ENCODE peak calls at places on chromosome 17, in five cellular contexts. One of them, this sample, is unnamed.

GRCh38 chr17:35540589-35541404 is 3.3 kb upstream of the SLFN12L start:
- DNase-seq in tibial nerve: peak; percentile 20
- DNase-seq in IMR-90: peak; percentile 51
- DNase-seq in Peyer's patch: peak; percentile 73
- DNase-seq in body of pancreas: no peak
- DNase-seq in this sample: no peak

GRCh38 chr17:2042355-2042929 is 620 bp downstream of the OVCA2 start:
- DNase-seq in tibial nerve: no peak
- DNase-seq in IMR-90: no peak
- DNase-seq in Peyer's patch: no peak
- DNase-seq in body of pancreas: no peak
- DNase-seq in this sample: no peak

GRCh38 chr17:59616253-59616920 is 3.3 kb upstream of the CLTC start:
- DNase-seq in tibial nerve: no peak
- DNase-seq in IMR-90: no peak
- DNase-seq in Peyer's patch: no peak
- DNase-seq in body of pancreas: no peak
- DNase-seq in this sample: no peak

GRCh38 chr17:50426814-50427787 is 1.1 kb downstream of the ACSF2 start:
- DNase-seq in tibial nerve: no peak
- DNase-seq in IMR-90: peak; percentile 37
- DNase-seq in Peyer's patch: no peak
- DNase-seq in body of pancreas: peak; percentile 31
- DNase-seq in this sample: peak; percentile 80

GRCh38 chr17:75668489-75668888 is 1.4 kb downstream of the SAP30BP start:
- DNase-seq in tibial nerve: no peak
- DNase-seq in IMR-90: no peak
- DNase-seq in Peyer's patch: no peak
- DNase-seq in body of pancreas: no peak
- DNase-seq in this sample: no peak

GRCh38 chr17:43316522-43317142 is 82.2 kb upstream of the ARL4D start:
- DNase-seq in tibial nerve: no peak
- DNase-seq in IMR-90: no peak
- DNase-seq in Peyer's patch: peak; percentile 36
- DNase-seq in body of pancreas: peak; percentile 61
- DNase-seq in this sample: peak; percentile 13

GRCh38 chr17:70829876-70830275 is 660.5 kb downstream of the KCNJ2 start:
- DNase-seq in tibial nerve: no peak
- DNase-seq in IMR-90: peak; percentile 31
- DNase-seq in Peyer's patch: no peak
- DNase-seq in body of pancreas: no peak
- DNase-seq in this sample: no peak

GRCh38 chr17:69501591-69502468 is 87.3 kb downstream of the MAP2K6 start:
- DNase-seq in tibial nerve: no peak
- DNase-seq in IMR-90: peak; percentile 90
- DNase-seq in Peyer's patch: no peak
- DNase-seq in body of pancreas: peak; percentile 78
- DNase-seq in this sample: peak; percentile 59

GRCh38 chr17:66076546-66077190 is 115.3 kb downstream of the CEP112 start:
- DNase-seq in tibial nerve: no peak
- DNase-seq in IMR-90: no peak
- DNase-seq in Peyer's patch: no peak
- DNase-seq in body of pancreas: peak; percentile 5
- DNase-seq in this sample: no peak

GRCh38 chr17:69336580-69336979 is 9.6 kb upstream of the ABCA5 start:
- DNase-seq in tibial nerve: no peak
- DNase-seq in IMR-90: no peak
- DNase-seq in Peyer's patch: no peak
- DNase-seq in body of pancreas: no peak
- DNase-seq in this sample: no peak

GRCh38 chr17:79235808-79236207 is 161.2 kb downstream of the ENGASE start:
- DNase-seq in tibial nerve: no peak
- DNase-seq in IMR-90: no peak
- DNase-seq in Peyer's patch: no peak
- DNase-seq in body of pancreas: no peak
- DNase-seq in this sample: no peak

GRCh38 chr17:43368740-43369506 is 29.9 kb upstream of the ARL4D start:
- DNase-seq in tibial nerve: peak; percentile 68
- DNase-seq in IMR-90: peak; percentile 70
- DNase-seq in Peyer's patch: peak; percentile 70
- DNase-seq in body of pancreas: peak; percentile 84
- DNase-seq in this sample: peak; percentile 87

GRCh38 chr17:50087246-50087911 is 7.8 kb upstream of the PDK2 start:
- DNase-seq in tibial nerve: peak; percentile 49
- DNase-seq in IMR-90: peak; percentile 72
- DNase-seq in Peyer's patch: peak; percentile 66
- DNase-seq in body of pancreas: peak; percentile 77
- DNase-seq in this sample: peak; percentile 62

GRCh38 chr17:45221081-45221996 is at the start of gene FMNL1:
- DNase-seq in tibial nerve: no peak
- DNase-seq in IMR-90: no peak
- DNase-seq in Peyer's patch: peak; percentile 81
- DNase-seq in body of pancreas: peak; percentile 40
- DNase-seq in this sample: peak; percentile 31

GRCh38 chr17:63816669-63817068 is 10.6 kb upstream of the PSMC5 start:
- DNase-seq in tibial nerve: no peak
- DNase-seq in IMR-90: peak; percentile 81
- DNase-seq in Peyer's patch: no peak
- DNase-seq in body of pancreas: no peak
- DNase-seq in this sample: no peak

GRCh38 chr17:17957584-17957916 is 14.7 kb downstream of the TOM1L2 start:
- DNase-seq in tibial nerve: no peak
- DNase-seq in IMR-90: no peak
- DNase-seq in Peyer's patch: no peak
- DNase-seq in body of pancreas: no peak
- DNase-seq in this sample: no peak

GRCh38 chr17:8469964-8470363 is 34.3 kb downstream of the NDEL1 start:
- DNase-seq in tibial nerve: no peak
- DNase-seq in IMR-90: no peak
- DNase-seq in Peyer's patch: no peak
- DNase-seq in body of pancreas: no peak
- DNase-seq in this sample: no peak

GRCh38 chr17:33494156-33494555 is 201.1 kb upstream of the ASIC2 start:
- DNase-seq in tibial nerve: no peak
- DNase-seq in IMR-90: no peak
- DNase-seq in Peyer's patch: no peak
- DNase-seq in body of pancreas: no peak
- DNase-seq in this sample: no peak

GRCh38 chr17:41008811-41009210 is at the start of gene KRTAP3-1:
- DNase-seq in tibial nerve: no peak
- DNase-seq in IMR-90: no peak
- DNase-seq in Peyer's patch: no peak
- DNase-seq in body of pancreas: no peak
- DNase-seq in this sample: no peak

GRCh38 chr17:47423406-47424295 is 99.9 kb downstream of the EFCAB13 start:
- DNase-seq in tibial nerve: no peak
- DNase-seq in IMR-90: no peak
- DNase-seq in Peyer's patch: no peak
- DNase-seq in body of pancreas: peak; percentile 57
- DNase-seq in this sample: peak; percentile 46

GRCh38 chr17:20098314-20098713 is 89.2 kb downstream of the SPECC1 start:
- DNase-seq in tibial nerve: no peak
- DNase-seq in IMR-90: no peak
- DNase-seq in Peyer's patch: no peak
- DNase-seq in body of pancreas: no peak
- DNase-seq in this sample: no peak

GRCh38 chr17:75102385-75102821 is 7.4 kb upstream of the ARMC7 start:
- DNase-seq in tibial nerve: no peak
- DNase-seq in IMR-90: no peak
- DNase-seq in Peyer's patch: peak; percentile 66
- DNase-seq in body of pancreas: no peak
- DNase-seq in this sample: no peak

GRCh38 chr17:44924107-44924544 is 8.8 kb upstream of the GFAP start:
- DNase-seq in tibial nerve: no peak
- DNase-seq in IMR-90: no peak
- DNase-seq in Peyer's patch: no peak
- DNase-seq in body of pancreas: no peak
- DNase-seq in this sample: no peak

GRCh38 chr17:68398731-68399637 is 58.3 kb downstream of the WIPI1 start:
- DNase-seq in tibial nerve: no peak
- DNase-seq in IMR-90: peak; percentile 81
- DNase-seq in Peyer's patch: peak; percentile 65
- DNase-seq in body of pancreas: peak; percentile 68
- DNase-seq in this sample: peak; percentile 40

GRCh38 chr17:29777663-29778062 is 152.4 kb downstream of the SSH2 start:
- DNase-seq in tibial nerve: no peak
- DNase-seq in IMR-90: no peak
- DNase-seq in Peyer's patch: no peak
- DNase-seq in body of pancreas: no peak
- DNase-seq in this sample: no peak

GRCh38 chr17:41475421-41475820 is 5.5 kb downstream of the KRT35 start:
- DNase-seq in tibial nerve: no peak
- DNase-seq in IMR-90: no peak
- DNase-seq in Peyer's patch: no peak
- DNase-seq in body of pancreas: no peak
- DNase-seq in this sample: no peak

GRCh38 chr17:48603959-48604769 is 622 bp downstream of the HOXB6 start:
- DNase-seq in tibial nerve: no peak
- DNase-seq in IMR-90: no peak
- DNase-seq in Peyer's patch: no peak
- DNase-seq in body of pancreas: no peak
- DNase-seq in this sample: no peak

GRCh38 chr17:44348234-44348987 is 3.3 kb downstream of the GRN start:
- DNase-seq in tibial nerve: no peak
- DNase-seq in IMR-90: peak; percentile 57
- DNase-seq in Peyer's patch: peak; percentile 85
- DNase-seq in body of pancreas: no peak
- DNase-seq in this sample: no peak

GRCh38 chr17:3859895-3860294 is 13.8 kb upstream of the NCBP3 start:
- DNase-seq in tibial nerve: no peak
- DNase-seq in IMR-90: no peak
- DNase-seq in Peyer's patch: no peak
- DNase-seq in body of pancreas: no peak
- DNase-seq in this sample: no peak

GRCh38 chr17:64320613-64321553 is 57.8 kb upstream of the TEX2 start:
- DNase-seq in tibial nerve: peak; percentile 25
- DNase-seq in IMR-90: peak; percentile 65
- DNase-seq in Peyer's patch: peak; percentile 61
- DNase-seq in body of pancreas: peak; percentile 58
- DNase-seq in this sample: peak; percentile 61

GRCh38 chr17:28133562-28133970 is 91.1 kb downstream of the NLK start:
- DNase-seq in tibial nerve: no peak
- DNase-seq in IMR-90: peak; percentile 89
- DNase-seq in Peyer's patch: no peak
- DNase-seq in body of pancreas: no peak
- DNase-seq in this sample: no peak

GRCh38 chr17:15660077-15660476 is 24.0 kb downstream of the TRIM16 start:
- DNase-seq in tibial nerve: no peak
- DNase-seq in IMR-90: no peak
- DNase-seq in Peyer's patch: no peak
- DNase-seq in body of pancreas: no peak
- DNase-seq in this sample: peak; percentile 52
- H3K27ac ChIP-seq in tibial nerve: no peak overlapping the region
- H3K27ac ChIP-seq in IMR-90: no peak overlapping the region
- H3K27ac ChIP-seq in Peyer's patch: no peak overlapping the region
- H3K27ac ChIP-seq in body of pancreas: peak overlapping the region; percentile 47
- H3K27ac ChIP-seq in this sample: peak overlapping the region; percentile 89

DNA sequence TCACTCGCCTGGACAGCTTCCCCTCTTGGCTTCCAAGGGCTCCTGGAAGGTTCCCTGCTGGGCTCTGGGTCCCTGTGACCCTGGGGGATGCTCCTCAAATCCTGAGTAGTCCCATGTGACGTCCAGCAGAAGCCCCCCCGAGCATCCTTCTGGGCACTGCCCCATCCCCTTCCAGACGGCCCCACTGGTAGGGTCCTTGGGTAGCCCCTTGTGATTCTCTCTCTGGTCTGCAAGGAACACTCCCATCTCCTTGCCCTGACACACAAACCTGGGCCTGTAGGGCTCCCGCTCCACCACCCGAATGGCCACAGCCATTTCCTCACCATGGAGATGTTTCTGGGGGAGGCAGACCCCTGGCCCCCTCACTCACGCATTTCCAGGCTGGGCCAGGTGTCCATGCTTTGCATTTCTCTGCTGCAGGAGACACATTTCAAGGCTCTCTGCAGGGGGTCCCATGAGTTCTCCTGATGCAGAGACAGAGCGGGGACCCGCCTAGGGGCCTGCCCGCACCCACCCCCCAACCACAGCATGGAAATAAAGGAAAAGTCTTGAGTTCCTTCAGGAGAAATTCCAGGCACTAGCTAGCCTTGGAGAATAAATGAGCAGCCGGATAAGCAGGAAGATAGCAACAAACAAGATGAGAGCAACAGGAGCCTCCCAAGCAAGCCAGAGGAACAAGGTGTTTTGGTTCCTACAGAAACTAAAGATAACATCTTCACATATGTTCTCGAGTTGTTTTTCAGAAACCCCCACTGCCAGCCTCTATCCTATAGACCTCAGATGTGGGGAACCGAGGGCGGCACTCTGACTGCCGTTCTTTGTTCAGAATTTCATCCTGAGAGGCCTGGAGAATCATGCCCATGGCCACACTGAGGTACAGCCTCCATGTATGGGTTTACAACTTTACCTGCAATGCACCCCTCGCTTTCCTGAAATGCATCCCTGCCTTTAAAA is 128.8 kb downstream of the MGAT5B start:
- DNase-seq in tibial nerve: no peak
- DNase-seq in IMR-90: no peak
- DNase-seq in Peyer's patch: no peak
- DNase-seq in body of pancreas: no peak
- DNase-seq in this sample: no peak
- TF ChIP-seq POLR2A in tibial nerve: no peak
- TF ChIP-seq POLR2A in IMR-90: no peak
- TF ChIP-seq POLR2A in Peyer's patch: no peak
- TF ChIP-seq POLR2A in body of pancreas: no peak
- TF ChIP-seq POLR2A in this sample: no peak

DNA sequence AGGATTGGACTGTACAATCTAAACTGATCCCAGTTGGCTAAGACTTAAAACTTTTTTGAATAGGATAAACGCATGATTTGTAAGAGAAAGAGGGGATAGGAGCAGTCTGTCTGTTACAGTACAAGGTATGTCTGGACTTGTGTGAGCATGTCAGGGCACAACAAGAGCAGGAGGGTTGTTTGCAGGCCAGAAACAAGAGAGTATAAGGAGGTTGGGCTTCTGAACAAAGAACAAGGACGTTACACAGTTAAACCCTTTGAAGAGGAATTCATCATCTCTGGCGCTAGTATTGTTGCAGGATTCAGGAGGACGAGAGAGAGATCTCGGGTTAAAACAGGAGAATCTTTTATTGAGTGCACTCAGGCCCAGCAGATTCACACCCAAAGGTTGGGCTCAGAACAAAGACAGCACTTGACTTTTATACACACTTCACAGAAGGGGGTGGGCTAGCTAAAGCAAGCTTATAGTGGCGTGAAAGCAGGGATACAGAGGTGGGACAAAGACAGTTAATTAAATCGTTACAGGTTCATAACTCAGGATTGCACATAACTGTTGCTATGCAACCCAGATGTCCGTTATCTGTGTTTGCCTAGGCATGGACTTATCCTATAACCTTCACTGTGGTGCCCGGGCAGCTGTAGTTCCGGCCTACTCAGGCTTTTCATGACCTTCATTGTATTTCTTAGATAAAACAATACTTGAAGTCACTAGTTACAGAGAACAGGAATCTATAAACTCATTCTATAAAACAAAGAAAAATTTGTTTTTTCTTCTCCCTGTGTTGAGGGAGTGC is 34.4 kb downstream of the SEC14L1 start:
- DNase-seq in tibial nerve: no peak
- DNase-seq in IMR-90: no peak
- DNase-seq in Peyer's patch: no peak
- DNase-seq in body of pancreas: peak; percentile 86
- DNase-seq in this sample: no peak
- H3K9me3 ChIP-seq in tibial nerve: no peaks in the 10 kb centered on the region
- H3K9me3 ChIP-seq in IMR-90: peaks cover 15% of the 10 kb centered on the region
- H3K9me3 ChIP-seq in Peyer's patch: no peaks in the 10 kb centered on the region
- H3K9me3 ChIP-seq in body of pancreas: peaks cover 13% of the 10 kb centered on the region
- H3K9me3 ChIP-seq in this sample: no peaks in the 10 kb centered on the region

GRCh38 chr17:39663688-39664580 is 1.2 kb upstream of the TCAP start:
- DNase-seq in tibial nerve: no peak
- DNase-seq in IMR-90: no peak
- DNase-seq in Peyer's patch: no peak
- DNase-seq in body of pancreas: no peak
- DNase-seq in this sample: no peak
- H3K27ac ChIP-seq in tibial nerve: no peak overlapping the region
- H3K27ac ChIP-seq in IMR-90: no peak overlapping the region
- H3K27ac ChIP-seq in Peyer's patch: no peak overlapping the region
- H3K27ac ChIP-seq in body of pancreas: no peak overlapping the region
- H3K27ac ChIP-seq in this sample: peak overlapping the region; percentile 58